ENCODE peak calls at places on chromosomes 5 and 9, in ten cellular contexts. B, Z, L, E, D, V, M, W, N and K are unnamed samples.

GRCh38 chr9:33133186-33133585 is 34.0 kb downstream of the B4GALT1 start:
- DNase-seq in B (no peak), Z (no peak), L (no peak), E (no peak), D (no peak), V (no peak), M (peak), W (no peak), N (no peak), K (no peak)

GRCh38 chr5:53335115-53335514 is 145.3 kb upstream of the FST start:
- DNase-seq in B (no peak), Z (no peak), L (no peak), E (peak), D (no peak), V (no peak), M (no peak), W (no peak), N (no peak), K (no peak)

GRCh38 chr5:73558950-73559349 is 6.5 kb downstream of the ANKRA2 start:
- DNase-seq in B (no peak), Z (no peak), L (no peak), E (no peak), D (no peak), V (no peak), M (no peak), W (no peak), N (no peak), K (no peak)

GRCh38 chr5:112957970-112958773 is 18.4 kb upstream of the DCP2 start:
- DNase-seq in B (no peak), Z (no peak), L (peak), E (no peak), D (peak), V (no peak), M (no peak), W (no peak), N (no peak), K (no peak)

GRCh38 chr9:68714416-68715180 is 9.6 kb downstream of the PIP5K1B start:
- DNase-seq in B (no peak), Z (no peak), L (no peak), E (no peak), D (no peak), V (no peak), M (no peak), W (no peak), N (no peak), K (no peak)

GRCh38 chr9:123312306-123312877 is 43.6 kb upstream of the CRB2 start:
- DNase-seq in B (no peak), Z (no peak), L (no peak), E (no peak), D (no peak), V (no peak), M (no peak), W (no peak), N (no peak), K (no peak)

GRCh38 chr9:36903541-36904435 is 130.3 kb downstream of the PAX5 start:
- DNase-seq in B (no peak), Z (no peak), L (peak), E (no peak), D (peak), V (no peak), M (no peak), W (no peak), N (no peak), K (peak)

GRCh38 chr5:2866622-2867372 is 115.3 kb upstream of the IRX2 start:
- DNase-seq in B (no peak), Z (no peak), L (no peak), E (no peak), D (no peak), V (no peak), M (no peak), W (no peak), N (no peak), K (no peak)

GRCh38 chr5:72233835-72234234 is 86.2 kb downstream of the MRPS27 start:
- DNase-seq in B (no peak), Z (no peak), L (no peak), E (no peak), D (peak), V (no peak), M (no peak), W (no peak), N (no peak), K (no peak)

GRCh38 chr5:76104027-76104426 is 20.8 kb downstream of the SV2C start:
- DNase-seq in B (no peak), Z (no peak), L (peak), E (peak), D (peak), V (no peak), M (no peak), W (no peak), N (peak), K (no peak)

GRCh38 chr9:137774775-137775386 is 102.7 kb upstream of the CACNA1B start:
- DNase-seq in B (no peak), Z (no peak), L (no peak), E (no peak), D (no peak), V (no peak), M (peak), W (no peak), N (no peak), K (no peak)

GRCh38 chr9:127449332-127449966 is 1.8 kb downstream of the RPL12 start:
- DNase-seq in B (no peak), Z (no peak), L (no peak), E (no peak), D (no peak), V (no peak), M (no peak), W (no peak), N (no peak), K (no peak)

GRCh38 chr5:116009806-116010205 is 22.5 kb upstream of the ARL14EPL start:
- DNase-seq in B (no peak), Z (no peak), L (no peak), E (no peak), D (no peak), V (no peak), M (no peak), W (no peak), N (no peak), K (no peak)

GRCh38 chr5:142386151-142387021 is 61.6 kb upstream of the SPRY4 start:
- DNase-seq in B (no peak), Z (no peak), L (no peak), E (no peak), D (no peak), V (no peak), M (no peak), W (no peak), N (no peak), K (no peak)

GRCh38 chr9:101162231-101162630 is 133.7 kb downstream of the PLPPR1 start:
- DNase-seq in B (no peak), Z (no peak), L (no peak), E (no peak), D (no peak), V (no peak), M (no peak), W (no peak), N (no peak), K (no peak)

GRCh38 chr9:133844876-133845658 is 106.9 kb upstream of the SARDH start:
- DNase-seq in B (no peak), Z (no peak), L (no peak), E (no peak), D (peak), V (no peak), M (peak), W (no peak), N (no peak), K (no peak)

GRCh38 chr5:180070726-180071417 is 687 bp downstream of the RNF130 start:
- DNase-seq in B (no peak), Z (no peak), L (peak), E (peak), D (peak), V (no peak), M (no peak), W (no peak), N (peak), K (no peak)

GRCh38 chr5:72498284-72498683 is 8.9 kb downstream of the ZNF366 start:
- DNase-seq in B (no peak), Z (no peak), L (no peak), E (no peak), D (peak), V (no peak), M (no peak), W (no peak), N (no peak), K (no peak)

GRCh38 chr9:88991066-88992030 is at the start of gene S1PR3:
- DNase-seq in B (no peak), Z (no peak), L (no peak), E (peak), D (peak), V (no peak), M (no peak), W (no peak), N (peak), K (no peak)

GRCh38 chr5:94778299-94778698 is 159.8 kb downstream of the SLF1 start:
- DNase-seq in B (no peak), Z (no peak), L (no peak), E (no peak), D (no peak), V (no peak), M (peak), W (no peak), N (no peak), K (no peak)

GRCh38 chr5:56908942-56909293 is 478 bp upstream of the SETD9 start:
- DNase-seq in B (no peak), Z (no peak), L (no peak), E (no peak), D (no peak), V (no peak), M (peak), W (no peak), N (no peak), K (no peak)

GRCh38 chr5:79420248-79420647 is 93.7 kb downstream of the HOMER1 start:
- DNase-seq in B (no peak), Z (no peak), L (peak), E (no peak), D (no peak), V (no peak), M (no peak), W (no peak), N (no peak), K (no peak)

GRCh38 chr5:95081500-95082355 is 203.2 kb downstream of the MCTP1 start:
- DNase-seq in B (no peak), Z (no peak), L (peak), E (no peak), D (peak), V (no peak), M (peak), W (no peak), N (no peak), K (no peak)

GRCh38 chr5:158938181-158938580 is 161.5 kb downstream of the EBF1 start:
- DNase-seq in B (no peak), Z (no peak), L (no peak), E (no peak), D (no peak), V (no peak), M (no peak), W (no peak), N (no peak), K (no peak)